ENCODE peak calls at places on chromosomes 1 and 21, in seven cellular contexts. B is stimulated activated CD8-positive, alpha-beta memory T cell treated with anti-CD3 and anti-CD28 coated beads, Interleukin-15, amount 100 ng/mL, for 1 hour; L is caudate nucleus; M is breast epithelium; D is lung microvascular endothelial cell; Y is stimulated activated CD4-positive, alpha-beta T cell treated with anti-CD3 and anti-CD28 coated beads, Interleukin-2, amount 100 ng/mL, for 24 hours; H is prostate gland. R is an unnamed sample.

GRCh38 chr21:29145837-29146453 is 15.5 kb downstream of the MAP3K7CL start:
- DNase-seq in B (no peak), L (no peak), M (no peak), D (no peak), Y (no peak), H (peak), R (no peak)

GRCh38 chr1:239909894-239910293 is 181.8 kb upstream of the FMN2 start:
- DNase-seq in B (no peak), L (no peak), M (no peak), D (no peak), Y (no peak), H (no peak), R (no peak)

GRCh38 chr1:28517649-28517999 is 11.8 kb downstream of the RCC1 start:
- DNase-seq in B (no peak), L (no peak), M (no peak), D (no peak), Y (peak), H (no peak), R (no peak)

GRCh38 chr21:29434081-29434480 is 135.4 kb downstream of the BACH1 start:
- DNase-seq in B (no peak), L (no peak), M (no peak), D (no peak), Y (peak), H (no peak), R (no peak)

GRCh38 chr1:53317651-53318539 is 10.0 kb downstream of the LRP8 start:
- DNase-seq in B (no peak), L (no peak), M (no peak), D (no peak), Y (no peak), H (no peak), R (no peak)

GRCh38 chr1:173020138-173020742 is 30.5 kb downstream of the TNFSF18 start:
- DNase-seq in B (no peak), L (no peak), M (no peak), D (peak), Y (no peak), H (no peak), R (no peak)

GRCh38 chr1:61301824-61302652 is 219.7 kb downstream of the NFIA start:
- DNase-seq in B (no peak), L (no peak), M (no peak), D (peak), Y (no peak), H (no peak), R (no peak)

GRCh38 chr21:44527983-44528633 is 11.9 kb downstream of the KRTAP10-1 start:
- DNase-seq in B (no peak), L (no peak), M (peak), D (no peak), Y (no peak), H (no peak), R (no peak)

GRCh38 chr1:226424228-226425003 is 16.5 kb upstream of the PARP1 start:
- DNase-seq in B (no peak), L (no peak), M (no peak), D (peak), Y (no peak), H (no peak), R (no peak)

GRCh38 chr1:244874974-244875579 is 10.7 kb upstream of the HNRNPU start:
- DNase-seq in B (no peak), L (no peak), M (no peak), D (no peak), Y (no peak), H (no peak), R (no peak)

GRCh38 chr1:243547906-243548305 is 292.1 kb downstream of the SDCCAG8 start:
- DNase-seq in B (no peak), L (no peak), M (no peak), D (no peak), Y (no peak), H (no peak), R (no peak)

GRCh38 chr1:107432108-107432507 is 291.3 kb downstream of the NTNG1 start:
- DNase-seq in B (no peak), L (no peak), M (no peak), D (no peak), Y (no peak), H (no peak), R (no peak)

GRCh38 chr1:119747451-119747850 is 21.3 kb downstream of the HMGCS2 start:
- DNase-seq in B (no peak), L (no peak), M (no peak), D (no peak), Y (no peak), H (no peak), R (no peak)

GRCh38 chr1:10494418-10494753 is 19.6 kb downstream of the PEX14 start:
- DNase-seq in B (no peak), L (no peak), M (no peak), D (no peak), Y (no peak), H (no peak), R (no peak)

GRCh38 chr1:180098242-180098995 is 56.2 kb upstream of the QSOX1 start:
- DNase-seq in B (no peak), L (no peak), M (no peak), D (no peak), Y (no peak), H (no peak), R (no peak)

GRCh38 chr1:61230523-61230922 is 148.2 kb downstream of the NFIA start:
- DNase-seq in B (no peak), L (no peak), M (no peak), D (no peak), Y (no peak), H (no peak), R (no peak)

GRCh38 chr21:29056005-29056404 is 17.4 kb downstream of the CCT8 start:
- DNase-seq in B (no peak), L (no peak), M (no peak), D (no peak), Y (no peak), H (no peak), R (no peak)

GRCh38 chr1:230206976-230207375 is 139.9 kb downstream of the GALNT2 start:
- DNase-seq in B (no peak), L (no peak), M (no peak), D (no peak), Y (no peak), H (no peak), R (no peak)

GRCh38 chr1:13456894-13457532 is 46.8 kb downstream of the PRAMEF20 start:
- DNase-seq in B (no peak), L (no peak), M (no peak), D (no peak), Y (no peak), H (no peak), R (no peak)

R was measured in ureter.